ENCODE peak calls at places on chromosomes 4 and X, in ten cellular contexts. A is tibial nerve, W is heart left ventricle, J is gastrocnemius medialis, G is IMR-90, R is K562, L is testis, I is ovary, P is uterus, S is prostate gland. F is an unnamed sample. For H3K27me3 and H3K36me3, the result is how much of the 10 kb centered on the place peaks cover.

GRCh38 chrX:141839856-141840255 is 1.7 kb downstream of the MAGEC3 start:
- DNase-seq in A (no peak), W (no peak), J (no peak), G (no peak), R (no peak), L (no peak), I (no peak), P (no peak), S (no peak), F (no peak)

GRCh38 chr4:81380364-81380853 is 91.3 kb downstream of the RASGEF1B start:
- DNase-seq in A (no peak), W (no peak), J (no peak), G (no peak), R (no peak), L (no peak), I (no peak), P (no peak), S (no peak), F (no peak)

GRCh38 chr4:1718095-1718850 is 2.9 kb downstream of the TMEM129 start:
- DNase-seq in A (no peak), W (no peak), J (no peak), G (no peak), R (no peak), L (no peak), I (peak), P (no peak), S (peak), F (peak)

GRCh38 chrX:76555816-76556215 is 128.3 kb downstream of the MAGEE1 start:
- DNase-seq in A (no peak), W (no peak), J (no peak), G (peak), R (peak), L (peak), I (no peak), P (no peak), S (no peak), F (no peak)

GRCh38 chrX:45445745-45446412 is 245.2 kb upstream of the DIPK2B start:
- DNase-seq in A (no peak), W (no peak), J (no peak), G (peak), R (no peak), L (no peak), I (no peak), P (no peak), S (no peak), F (no peak)

GRCh38 chr4:143202824-143203223 is 18.1 kb downstream of the USP38 start:
- DNase-seq in A (no peak), W (no peak), J (no peak), G (no peak), R (no peak), L (no peak), I (no peak), P (no peak), S (no peak), F (no peak)

GRCh38 chr4:116561717-116562116 is 523.7 kb downstream of the TRAM1L1 start:
- DNase-seq in A (no peak), W (no peak), J (no peak), G (no peak), R (no peak), L (no peak), I (no peak), P (no peak), S (no peak), F (no peak)

GRCh38 chrX:11739796-11740195 is 18.2 kb upstream of the MSL3 start:
- DNase-seq in A (no peak), W (no peak), J (no peak), G (no peak), R (no peak), L (no peak), I (no peak), P (no peak), S (no peak), F (no peak)

GRCh38 chr4:4338632-4339031 is 48.3 kb upstream of the NSG1 start:
- DNase-seq in A (no peak), W (no peak), J (no peak), G (no peak), R (no peak), L (no peak), I (no peak), P (no peak), S (no peak), F (no peak)

GRCh38 chr4:163447481-163447880 is 26.1 kb downstream of the TKTL2 start:
- DNase-seq in A (no peak), W (no peak), J (no peak), G (no peak), R (no peak), L (no peak), I (no peak), P (no peak), S (no peak), F (no peak)

GRCh38 chr4:55604996-55605395 is 13.0 kb upstream of the PDCL2 start:
- DNase-seq in A (no peak), W (no peak), J (no peak), G (no peak), R (no peak), L (no peak), I (no peak), P (no peak), S (no peak), F (no peak)

GRCh38 chrX:10579018-10579752 is 41.2 kb downstream of the MID1 start:
- DNase-seq in A (no peak), W (no peak), J (no peak), G (peak), R (no peak), L (no peak), I (no peak), P (no peak), S (no peak), F (no peak)

GRCh38 chr4:182908124-182908523 is 9.1 kb downstream of the DCTD start:
- DNase-seq in A (no peak), W (no peak), J (no peak), G (no peak), R (no peak), L (no peak), I (no peak), P (no peak), S (no peak), F (no peak)

GRCh38 chr4:136861081-136861480 is 671.2 kb downstream of the PCDH18 start:
- DNase-seq in A (no peak), W (no peak), J (no peak), G (peak), R (no peak), L (no peak), I (no peak), P (no peak), S (no peak), F (no peak)

GRCh38 chr4:111641813-111642579 is 503.3 kb upstream of the FAM241A start:
- DNase-seq in A (no peak), W (peak), J (no peak), G (peak), R (peak), L (peak), I (no peak), P (peak), S (peak), F (peak)

GRCh38 chr4:182875471-182875870 is 41.7 kb downstream of the DCTD start:
- DNase-seq in A (no peak), W (no peak), J (no peak), G (no peak), R (no peak), L (no peak), I (no peak), P (no peak), S (no peak), F (no peak)

GRCh38 chr4:94605241-94605640 is 152.5 kb upstream of the BMPR1B start:
- DNase-seq in A (no peak), W (no peak), J (no peak), G (no peak), R (no peak), L (no peak), I (no peak), P (no peak), S (no peak), F (no peak)

GRCh38 chrX:71994601-71995000 is 84.0 kb downstream of the NHSL2 start:
- DNase-seq in A (no peak), W (no peak), J (no peak), G (no peak), R (no peak), L (no peak), I (no peak), P (no peak), S (no peak), F (no peak)

GRCh38 chrX:71993371-71993770 is 82.7 kb downstream of the NHSL2 start:
- DNase-seq in A (no peak), W (no peak), J (no peak), G (no peak), R (no peak), L (no peak), I (no peak), P (no peak), S (no peak), F (no peak)

GRCh38 chrX:71996826-71997225 is 86.2 kb downstream of the NHSL2 start:
- DNase-seq in A (peak), W (peak), J (no peak), G (no peak), R (no peak), L (peak), I (no peak), P (peak), S (no peak), F (no peak)

GRCh38 chrX:71996138-71996537 is 85.5 kb downstream of the NHSL2 start:
- DNase-seq in A (no peak), W (no peak), J (no peak), G (no peak), R (no peak), L (no peak), I (no peak), P (no peak), S (peak), F (no peak)

DNA sequence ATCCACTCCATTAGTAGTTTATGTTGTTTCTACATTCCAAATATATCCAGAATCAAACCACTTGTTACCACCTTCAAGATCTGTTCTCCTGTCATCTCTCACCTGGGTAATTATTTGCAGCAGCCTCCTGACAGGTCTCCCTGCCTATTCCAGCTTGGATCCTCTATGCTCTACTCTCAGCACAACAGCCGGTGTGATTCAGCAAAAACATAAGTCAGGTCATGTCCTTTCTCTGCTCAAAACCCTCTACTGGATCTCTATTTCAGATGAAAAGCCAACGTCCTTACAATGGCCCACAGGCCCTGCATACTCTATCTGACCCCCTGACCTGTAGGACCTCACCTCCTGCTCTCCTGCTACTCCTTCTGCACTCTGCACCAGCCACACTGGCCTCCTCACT is 84.5 kb downstream of the NHSL2 start:
- DNase-seq in A (no peak), W (no peak), J (no peak), G (no peak), R (no peak), L (no peak), I (no peak), P (no peak), S (no peak), F (no peak)
- H3K27me3 ChIP-seq in A (under half), W (under half), J (under half), G (half or more), R (under half), L (under half), I (under half), P (under half), S (under half), F (under half)

DNA sequence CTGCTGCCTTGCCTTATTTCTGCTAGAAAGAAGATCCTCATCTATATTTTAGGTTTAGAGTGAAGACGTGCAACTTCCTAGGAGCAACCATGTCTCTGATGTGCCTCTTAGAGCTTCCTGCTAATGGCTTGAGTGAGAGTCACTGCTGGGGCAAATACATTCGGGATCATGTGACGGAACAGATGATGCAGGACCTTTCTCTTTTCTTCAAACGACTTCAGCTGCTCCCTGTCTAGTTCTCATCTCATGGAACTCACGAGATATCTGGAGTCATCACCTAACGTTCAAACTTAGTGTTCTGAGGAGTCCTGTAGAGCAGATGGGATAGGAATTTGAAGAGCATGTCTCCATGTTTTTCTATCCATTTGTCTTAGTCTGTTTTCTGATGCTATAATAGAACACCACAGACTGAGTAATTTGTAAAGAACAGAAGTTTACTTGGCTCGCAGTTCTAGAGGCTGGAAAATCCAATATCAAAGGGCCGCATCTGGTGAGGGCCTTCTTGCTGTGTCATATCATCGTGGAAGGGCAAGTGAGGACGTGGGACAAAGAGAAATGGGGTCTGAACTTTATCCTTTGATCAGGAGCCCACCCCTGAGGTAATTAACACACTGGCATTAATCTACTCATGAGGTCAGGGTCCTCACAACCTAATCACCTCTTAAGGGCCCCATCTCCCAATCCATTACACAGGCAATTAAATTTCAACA is 43.5 kb upstream of the SCRG1 start:
- DNase-seq in A (no peak), W (no peak), J (no peak), G (no peak), R (no peak), L (no peak), I (no peak), P (no peak), S (no peak), F (no peak)
- H3K36me3 ChIP-seq in A (half or more), W (under half), J (under half), G (under half), R (under half), L (under half), I (under half), P (under half), S (under half), F (under half)

GRCh38 chr4:109303141-109303499 is 662 bp upstream of the COL25A1 start:
- DNase-seq in A (no peak), W (peak), J (no peak), G (no peak), R (no peak), L (no peak), I (no peak), P (peak), S (no peak), F (peak)

GRCh38 chr4:109298279-109299010 is 4.0 kb downstream of the COL25A1 start:
- DNase-seq in A (no peak), W (no peak), J (no peak), G (no peak), R (peak), L (no peak), I (no peak), P (no peak), S (no peak), F (peak)

GRCh38 chr4:109301691-109302365 is 630 bp downstream of the COL25A1 start:
- DNase-seq in A (no peak), W (no peak), J (no peak), G (no peak), R (no peak), L (no peak), I (peak), P (no peak), S (no peak), F (peak)

DNA sequence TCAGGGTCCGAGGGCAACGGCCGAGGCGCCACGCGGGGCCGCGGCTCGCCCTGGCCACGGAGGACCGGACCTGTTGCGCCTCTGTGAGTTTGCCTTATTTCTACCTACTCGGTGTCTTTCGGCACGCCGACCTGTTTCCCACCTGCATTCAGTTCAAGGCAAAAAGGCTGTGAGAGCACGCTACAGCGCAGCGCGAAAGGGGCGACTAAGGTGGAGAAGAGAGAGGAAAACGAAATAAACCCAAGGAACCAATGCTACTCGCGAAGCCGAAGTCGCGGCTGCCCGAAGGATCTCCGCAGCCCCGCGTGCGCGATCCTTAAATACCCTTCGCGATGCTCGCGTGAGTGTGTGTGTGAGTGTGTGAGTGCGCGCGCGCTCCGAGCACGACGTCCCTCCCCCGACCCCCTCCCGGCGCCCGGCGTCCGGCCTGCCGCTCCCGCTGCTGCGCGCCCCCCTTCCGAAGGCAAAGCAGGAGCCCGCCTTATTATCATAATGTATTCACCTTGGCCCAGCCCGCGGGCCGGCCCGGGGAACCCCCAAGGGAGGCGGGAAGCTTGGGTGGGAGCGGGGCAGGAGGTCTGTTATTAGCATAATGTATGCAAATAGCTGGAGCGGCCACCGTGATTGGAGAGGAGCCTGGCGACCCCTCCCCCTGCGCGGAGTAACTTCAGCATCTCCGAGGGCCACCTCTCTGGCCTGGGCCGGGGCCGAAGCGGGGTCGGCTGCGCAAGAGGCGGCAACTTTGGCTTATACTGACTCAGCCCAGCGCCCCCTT is at the start of gene COL25A1:
- DNase-seq in A (no peak), W (peak), J (no peak), G (peak), R (no peak), L (peak), I (peak), P (peak), S (peak), F (peak)
- TF ChIP-seq POLR2A in A (no peak), W (no peak), J (no peak), G (no peak), R (no peak), L (no peak), I (no peak), P (no peak), S (no peak), F (no peak)

GRCh38 chr4:110617095-110617494 is 5.8 kb downstream of the PITX2 start:
- DNase-seq in A (no peak), W (no peak), J (no peak), G (no peak), R (no peak), L (no peak), I (no peak), P (no peak), S (no peak), F (no peak)
- H3K27me3 ChIP-seq in A (half or more), W (half or more), J (under half), G (half or more), R (half or more), L (under half), I (under half), P (under half), S (half or more), F (under half)